ENCODE peak calls at places on chromosome 2, in four cellular contexts. Q, O, G and Y are unnamed samples.

GRCh38 chr2:74831693-74832530 is 2.0 kb upstream of the HK2 start:
- DNase-seq in Q (no peak), O (no peak), G (no peak), Y (no peak)

GRCh38 chr2:68134554-68134953 is 23.1 kb upstream of the PNO1 start:
- DNase-seq in Q (no peak), O (no peak), G (no peak), Y (no peak)

GRCh38 chr2:226030369-226031077 is 631.0 kb downstream of the NYAP2 start:
- DNase-seq in Q (no peak), O (no peak), G (no peak), Y (no peak)

GRCh38 chr2:42567389-42567788 is 1.0 kb upstream of the MTA3 start:
- DNase-seq in Q (no peak), O (peak), G (no peak), Y (peak)

GRCh38 chr2:149629003-149629402 is 41.4 kb upstream of the MMADHC start:
- DNase-seq in Q (no peak), O (no peak), G (no peak), Y (no peak)

GRCh38 chr2:175036582-175037018 is 31.4 kb upstream of the CHN1 start:
- DNase-seq in Q (no peak), O (no peak), G (no peak), Y (no peak)

GRCh38 chr2:197001921-197002320 is 75.4 kb upstream of the PGAP1 start:
- DNase-seq in Q (no peak), O (no peak), G (no peak), Y (no peak)

GRCh38 chr2:77086478-77086877 is 435.7 kb downstream of the LRRTM4 start:
- DNase-seq in Q (no peak), O (no peak), G (no peak), Y (no peak)

GRCh38 chr2:109637749-109638570 is 23.8 kb downstream of the SOWAHC start:
- DNase-seq in Q (no peak), O (no peak), G (no peak), Y (peak)

GRCh38 chr2:11239147-11239546 is 83.9 kb downstream of the SLC66A3 start:
- DNase-seq in Q (no peak), O (no peak), G (no peak), Y (no peak)

GRCh38 chr2:240302041-240302440 is 133.4 kb upstream of the GPC1 start:
- DNase-seq in Q (no peak), O (no peak), G (no peak), Y (peak)

GRCh38 chr2:25131567-25132295 is 36.6 kb downstream of the POMC start:
- DNase-seq in Q (no peak), O (no peak), G (no peak), Y (no peak)
- H3K4me3 ChIP-seq in Q (no peak), O (no peak), G (peak), Y (no peak)

GRCh38 chr2:37653093-37653492 is 18.3 kb downstream of the CDC42EP3 start:
- DNase-seq in Q (no peak), O (no peak), G (no peak), Y (no peak)
- H3K4me3 ChIP-seq in Q (no peak), O (no peak), G (no peak), Y (no peak)

GRCh38 chr2:3201296-3201695 is 176.3 kb downstream of the EIPR1 start:
- DNase-seq in Q (no peak), O (no peak), G (no peak), Y (no peak)

GRCh38 chr2:3204031-3204430 is 173.6 kb downstream of the EIPR1 start:
- DNase-seq in Q (no peak), O (no peak), G (no peak), Y (no peak)

GRCh38 chr2:3202926-3203325 is 174.7 kb downstream of the EIPR1 start:
- DNase-seq in Q (no peak), O (no peak), G (no peak), Y (no peak)

GRCh38 chr2:3204451-3204850 is 173.2 kb downstream of the EIPR1 start:
- DNase-seq in Q (no peak), O (no peak), G (no peak), Y (no peak)

GRCh38 chr2:3203497-3204019 is 174.1 kb downstream of the EIPR1 start:
- DNase-seq in Q (no peak), O (no peak), G (no peak), Y (no peak)
- H3K4me3 ChIP-seq in Q (no peak), O (no peak), G (no peak), Y (no peak)

DNA sequence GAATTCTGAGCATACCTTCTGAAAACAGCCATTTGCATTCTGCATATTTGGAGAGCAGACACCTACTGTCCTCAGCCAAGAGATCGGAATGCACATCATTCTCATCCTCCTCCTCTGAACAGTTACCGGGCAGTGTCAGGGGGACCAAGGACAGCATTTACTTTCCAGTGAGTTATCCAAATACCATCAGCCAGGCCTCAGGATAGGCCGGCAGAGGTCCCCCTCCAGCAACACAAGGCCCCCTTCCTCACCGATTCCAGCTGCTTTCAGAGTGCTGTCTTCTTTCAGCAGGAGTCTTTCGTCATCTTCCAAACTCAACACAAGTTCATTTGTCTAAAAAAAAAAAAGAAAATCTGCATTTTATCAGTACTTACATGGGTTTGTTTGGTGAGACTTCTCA is 55.3 kb downstream of the C2orf76 start:
- DNase-seq in Q (no peak), O (no peak), G (no peak), Y (no peak)
- H3K4me3 ChIP-seq in Q (no peak), O (no peak), G (no peak), Y (no peak)

GRCh38 chr2:238861766-238862315 is 14.0 kb downstream of the TWIST2 start:
- DNase-seq in Q (no peak), O (no peak), G (no peak), Y (peak)
- H3K4me3 ChIP-seq in Q (no peak), O (no peak), G (no peak), Y (no peak)

GRCh38 chr2:16664809-16665745 is 557 bp downstream of the CYRIA start:
- DNase-seq in Q (no peak), O (no peak), G (no peak), Y (no peak)

GRCh38 chr2:16663121-16663905 is 2.3 kb downstream of the CYRIA start:
- DNase-seq in Q (no peak), O (no peak), G (no peak), Y (peak)

GRCh38 chr2:16662440-16662839 is 3.2 kb downstream of the CYRIA start:
- DNase-seq in Q (no peak), O (no peak), G (no peak), Y (no peak)

GRCh38 chr2:16665746-16666452 is at the start of gene CYRIA:
- DNase-seq in Q (no peak), O (no peak), G (no peak), Y (peak)

GRCh38 chr2:16664052-16664731 is 1.4 kb downstream of the CYRIA start:
- DNase-seq in Q (no peak), O (no peak), G (no peak), Y (peak)
- H3K4me3 ChIP-seq in Q (no peak), O (no peak), G (peak), Y (no peak)

DNA sequence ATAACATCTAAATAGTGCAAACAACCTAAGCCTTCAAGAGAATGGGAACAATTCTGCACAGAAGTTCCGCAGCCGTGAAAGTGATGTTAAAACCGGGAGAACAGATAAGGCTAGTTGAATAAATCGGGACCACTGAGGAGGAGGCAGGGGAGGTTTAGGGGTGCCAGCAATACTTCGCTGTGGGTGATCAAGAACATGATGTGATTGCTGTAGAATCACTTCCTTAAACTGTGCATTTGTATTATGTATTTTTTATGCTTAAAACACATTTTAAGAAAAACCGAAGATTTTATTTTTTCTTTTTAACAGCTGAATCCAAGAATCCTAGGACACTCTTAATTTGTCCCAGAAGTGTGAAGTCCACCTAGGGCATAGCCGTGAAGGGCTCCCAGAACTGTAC is 33.6 kb downstream of the TTC32 start:
- DNase-seq in Q (no peak), O (no peak), G (no peak), Y (no peak)
- H3K4me3 ChIP-seq in Q (peak), O (peak), G (peak), Y (no peak)

DNA sequence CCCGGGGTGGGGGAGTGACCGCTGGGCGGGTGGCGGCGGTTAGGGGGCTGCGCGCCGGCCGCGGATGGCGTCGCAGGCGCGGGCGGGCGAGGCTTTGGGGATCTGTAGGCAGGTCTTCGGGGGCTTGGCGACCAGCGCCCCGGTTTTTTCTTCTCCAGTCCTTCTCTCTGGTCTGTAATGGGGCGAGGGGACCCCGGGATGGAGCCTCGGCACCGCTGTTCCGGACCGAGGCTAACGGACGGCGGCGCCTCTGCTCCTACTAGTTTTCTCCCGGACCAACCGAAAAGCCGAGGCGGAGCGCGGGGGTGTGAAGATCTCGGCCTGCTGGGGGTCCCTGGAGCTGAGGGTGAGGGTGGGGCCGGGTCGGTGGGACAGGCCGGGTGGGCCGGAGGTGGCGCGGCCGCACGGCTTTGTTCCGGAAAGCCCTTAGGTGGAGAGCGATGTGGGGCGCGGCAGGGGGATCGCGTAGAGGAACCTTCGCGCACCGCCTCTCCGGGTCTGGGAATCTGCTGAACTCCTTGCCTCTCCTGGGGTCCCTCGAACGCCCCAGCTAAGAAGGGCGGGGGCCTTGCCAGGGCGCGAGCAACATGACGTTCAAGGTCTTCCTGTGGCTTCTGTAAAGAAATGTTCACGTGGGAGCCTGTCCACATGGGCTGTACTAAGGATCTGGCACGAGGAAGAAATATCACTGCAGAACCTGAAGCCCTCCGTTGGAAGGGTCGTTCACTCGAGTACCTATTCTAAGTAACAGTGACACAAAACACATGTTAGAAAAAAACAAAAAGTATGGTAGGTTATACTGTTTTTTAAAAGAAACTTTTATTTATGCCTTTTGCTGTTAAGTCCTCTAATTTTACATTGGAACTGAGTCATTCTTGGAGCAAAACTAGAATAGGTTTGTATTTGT is 861 bp downstream of the SLC39A10 start:
- DNase-seq in Q (peak), O (peak), G (peak), Y (peak)
- H3K4me3 ChIP-seq in Q (peak), O (peak), G (peak), Y (peak)

GRCh38 chr2:56195563-56195962 is 11.8 kb downstream of the CCDC85A start:
- DNase-seq in Q (no peak), O (no peak), G (no peak), Y (no peak)
- H3K4me3 ChIP-seq in Q (no peak), O (no peak), G (no peak), Y (no peak)

GRCh38 chr2:66445781-66446177 is 10.9 kb downstream of the MEIS1 start:
- DNase-seq in Q (no peak), O (no peak), G (no peak), Y (no peak)

GRCh38 chr2:66446178-66446860 is 11.4 kb downstream of the MEIS1 start:
- DNase-seq in Q (no peak), O (no peak), G (no peak), Y (no peak)

GRCh38 chr2:66448592-66448991 is 13.7 kb downstream of the MEIS1 start:
- DNase-seq in Q (no peak), O (no peak), G (no peak), Y (no peak)

GRCh38 chr2:66447676-66448075 is 12.8 kb downstream of the MEIS1 start:
- DNase-seq in Q (no peak), O (no peak), G (no peak), Y (no peak)

GRCh38 chr2:66446924-66447323 is 12.0 kb downstream of the MEIS1 start:
- DNase-seq in Q (no peak), O (no peak), G (no peak), Y (no peak)
- H3K4me3 ChIP-seq in Q (no peak), O (no peak), G (peak), Y (no peak)